ENCODE peak calls at places on chromosomes 3 and 15, in four cellular contexts. C, M, P and D are unnamed samples.

GRCh38 chr15:92503458-92503857 is 109.8 kb downstream of the ST8SIA2 start:
- DNase-seq in C (no peak), M (no peak), P (no peak), D (no peak)

GRCh38 chr3:116053017-116053416 is 392.3 kb downstream of the LSAMP start:
- DNase-seq in C (no peak), M (no peak), P (no peak), D (no peak)

GRCh38 chr3:10435850-10436249 is 69.5 kb downstream of the ATP2B2 start:
- DNase-seq in C (no peak), M (no peak), P (no peak), D (no peak)

GRCh38 chr15:61051570-61052031 is 177.5 kb downstream of the RORA start:
- DNase-seq in C (peak), M (peak), P (peak), D (no peak)

GRCh38 chr15:58931985-58932384 is 1.5 kb downstream of the SLTM start:
- DNase-seq in C (no peak), M (no peak), P (peak), D (no peak)

GRCh38 chr3:184480831-184481230 is 80.8 kb upstream of the EPHB3 start:
- DNase-seq in C (no peak), M (no peak), P (no peak), D (no peak)

GRCh38 chr3:52682016-52682415 is 3.7 kb downstream of the PBRM1 start:
- DNase-seq in C (peak), M (no peak), P (peak), D (peak)

GRCh38 chr3:171744055-171744741 is 66.1 kb downstream of the PLD1 start:
- DNase-seq in C (no peak), M (no peak), P (no peak), D (no peak)

GRCh38 chr3:187227658-187228258 is 30.5 kb downstream of the RTP1 start:
- DNase-seq in C (peak), M (no peak), P (peak), D (peak)

GRCh38 chr3:184541886-184542562 is 19.6 kb upstream of the EPHB3 start:
- DNase-seq in C (no peak), M (no peak), P (no peak), D (no peak)

GRCh38 chr3:187743195-187744141 is 1.8 kb downstream of the BCL6 start:
- DNase-seq in C (peak), M (no peak), P (peak), D (no peak)

GRCh38 chr3:13801361-13802214 is 78.3 kb downstream of the WNT7A start:
- DNase-seq in C (peak), M (no peak), P (peak), D (peak)

GRCh38 chr3:139537325-139537724 is 2.2 kb downstream of the RBP1 start:
- DNase-seq in C (no peak), M (no peak), P (peak), D (peak)

GRCh38 chr3:73925045-73925444 is 300.3 kb upstream of the PDZRN3 start:
- DNase-seq in C (no peak), M (no peak), P (peak), D (no peak)

GRCh38 chr3:24145481-24145880 is 200.4 kb downstream of the NR1D2 start:
- DNase-seq in C (no peak), M (no peak), P (no peak), D (no peak)

GRCh38 chr15:83848315-83849050 is 194.6 kb downstream of the ADAMTSL3 start:
- DNase-seq in C (no peak), M (no peak), P (peak), D (peak)

GRCh38 chr3:11696054-11696453 is 52.3 kb upstream of the VGLL4 start:
- DNase-seq in C (no peak), M (no peak), P (no peak), D (no peak)